ENCODE peak calls at places on chromosome 12, in six cellular contexts. U is gastrocnemius medialis, O is mucosa of descending colon, N is heart right ventricle, L is HepG2, V is ovary. K is an unnamed sample.

GRCh38 chr12:104049278-104050257 is at the start of gene GLT8D2:
- DNase-seq in U (peak), O (peak), N (peak), L (no peak), V (peak), K (peak)

GRCh38 chr12:56723889-56724659 is 1.0 kb downstream of the NACA start:
- DNase-seq in U (peak), O (peak), N (no peak), L (peak), V (peak), K (no peak)

GRCh38 chr12:131894313-131894860 is at the start of gene ULK1:
- DNase-seq in U (peak), O (peak), N (peak), L (peak), V (peak), K (peak)

GRCh38 chr12:78392918-78393317 is 471.7 kb upstream of the SYT1 start:
- DNase-seq in U (no peak), O (no peak), N (no peak), L (no peak), V (no peak), K (no peak)

GRCh38 chr12:12376636-12377448 is 20.0 kb downstream of the BORCS5 start:
- DNase-seq in U (no peak), O (no peak), N (no peak), L (peak), V (no peak), K (peak)

GRCh38 chr12:106896603-106897002 is 59.1 kb upstream of the TMEM263 start:
- DNase-seq in U (no peak), O (no peak), N (no peak), L (no peak), V (no peak), K (no peak)

GRCh38 chr12:18651525-18651924 is 86.3 kb downstream of the PLCZ1 start:
- DNase-seq in U (no peak), O (no peak), N (no peak), L (no peak), V (no peak), K (no peak)

GRCh38 chr12:57621497-57622292 is 10.5 kb downstream of the ARHGEF25 start:
- DNase-seq in U (no peak), O (peak), N (peak), L (no peak), V (peak), K (no peak)

GRCh38 chr12:87140257-87140656 is 884.1 kb upstream of the MGAT4C start:
- DNase-seq in U (no peak), O (no peak), N (no peak), L (no peak), V (no peak), K (no peak)

GRCh38 chr12:27554421-27555186 is 30.6 kb downstream of the PPFIBP1 start:
- DNase-seq in U (no peak), O (no peak), N (peak), L (no peak), V (peak), K (no peak)

GRCh38 chr12:69623970-69624369 is 13.3 kb upstream of the LRRC10 start:
- DNase-seq in U (no peak), O (no peak), N (peak), L (no peak), V (no peak), K (no peak)

GRCh38 chr12:52810554-52810953 is 3.4 kb downstream of the KRT4 start:
- DNase-seq in U (no peak), O (no peak), N (no peak), L (no peak), V (no peak), K (no peak)
- H3K4me3 ChIP-seq in U (no peak), O (no peak), N (no peak), L (no peak), V (no peak), K (no peak)

DNA sequence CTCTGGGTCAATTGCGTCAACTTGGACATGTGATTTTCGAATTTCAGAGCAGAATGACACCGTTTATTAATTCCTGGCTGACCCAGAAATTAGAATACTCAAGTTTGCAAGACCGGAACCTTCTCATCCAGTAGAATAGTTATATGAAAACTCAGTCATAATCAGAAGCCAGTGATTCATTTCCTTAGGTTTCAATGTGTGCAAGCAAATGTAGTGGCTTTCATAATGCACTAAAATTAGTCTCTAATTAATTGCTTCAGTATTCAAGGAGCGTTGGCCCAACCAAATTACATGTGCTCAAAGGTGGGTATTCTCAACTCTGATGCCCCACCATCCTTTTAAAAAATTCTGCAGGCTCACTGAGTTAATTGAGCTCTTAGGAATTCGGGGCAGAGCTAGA is 55.3 kb downstream of the DAO start:
- DNase-seq in U (no peak), O (no peak), N (no peak), L (no peak), V (no peak), K (no peak)
- H3K4me3 ChIP-seq in U (no peak), O (no peak), N (no peak), L (no peak), V (no peak), K (no peak)

GRCh38 chr12:123889848-123890535 is 82.6 kb downstream of the CCDC92 start:
- DNase-seq in U (no peak), O (no peak), N (no peak), L (no peak), V (no peak), K (no peak)

GRCh38 chr12:123886931-123887582 is 85.6 kb downstream of the CCDC92 start:
- DNase-seq in U (no peak), O (peak), N (no peak), L (no peak), V (no peak), K (no peak)

GRCh38 chr12:123891011-123891410 is 81.6 kb downstream of the CCDC92 start:
- DNase-seq in U (no peak), O (no peak), N (no peak), L (no peak), V (no peak), K (no peak)

GRCh38 chr12:123890536-123890902 is 82.1 kb downstream of the CCDC92 start:
- DNase-seq in U (no peak), O (no peak), N (no peak), L (no peak), V (no peak), K (no peak)

DNA sequence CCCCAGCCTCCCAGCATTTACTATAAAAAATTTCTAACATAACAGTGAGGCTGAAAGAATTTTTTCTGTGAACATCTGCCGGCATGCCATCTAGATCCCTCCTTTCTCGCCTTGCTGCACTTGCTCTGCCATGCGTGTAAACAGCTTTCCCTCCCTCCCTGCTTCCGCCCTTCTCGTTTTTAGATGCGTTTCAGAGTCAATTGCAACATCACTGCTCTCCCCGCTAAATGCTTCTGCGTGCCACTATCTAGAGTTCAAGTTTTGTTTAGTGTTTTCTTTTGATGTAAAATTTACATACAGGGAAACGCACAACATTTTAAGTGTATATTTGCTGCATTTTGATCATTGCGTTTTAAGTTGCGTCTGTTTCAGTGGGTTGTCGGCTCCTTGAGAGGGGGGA is 83.6 kb downstream of the CCDC92 start:
- DNase-seq in U (no peak), O (no peak), N (no peak), L (no peak), V (no peak), K (no peak)
- H3K4me3 ChIP-seq in U (no peak), O (no peak), N (no peak), L (no peak), V (no peak), K (no peak)

DNA sequence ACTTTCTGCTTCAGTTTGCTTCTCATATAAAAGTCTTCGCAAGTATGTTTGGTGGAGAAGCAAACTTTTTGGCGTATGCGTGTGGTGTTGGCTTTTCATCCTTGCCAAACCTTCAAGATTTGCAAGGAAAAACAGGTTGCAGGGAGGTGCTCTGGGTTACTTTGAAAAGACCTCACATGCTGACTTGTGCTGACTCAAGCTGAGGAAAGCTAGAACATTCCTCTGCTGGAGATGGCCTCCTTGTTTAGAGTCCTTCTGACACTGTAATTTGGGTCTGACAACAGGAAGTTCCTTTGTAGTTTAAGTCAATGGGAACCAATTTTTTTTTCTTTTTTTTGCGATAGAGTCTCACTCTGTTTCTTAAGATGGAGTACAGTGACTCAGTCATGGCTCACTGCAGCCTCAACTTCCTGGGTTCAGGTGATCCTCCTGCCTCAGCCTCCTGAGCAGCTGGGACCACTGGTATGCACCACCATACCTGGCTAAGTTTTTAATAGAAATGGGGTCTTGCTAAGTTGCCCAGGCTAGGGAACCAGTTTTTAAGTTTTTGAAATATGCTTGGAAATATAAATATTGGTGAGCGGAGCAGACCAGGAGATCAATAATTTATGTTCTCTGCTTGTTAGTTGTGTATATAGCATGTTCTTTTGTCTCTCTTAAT is 2.6 kb upstream of the ACACB start:
- DNase-seq in U (no peak), O (no peak), N (no peak), L (peak), V (no peak), K (no peak)
- H3K4me3 ChIP-seq in U (no peak), O (no peak), N (no peak), L (no peak), V (no peak), K (no peak)

DNA sequence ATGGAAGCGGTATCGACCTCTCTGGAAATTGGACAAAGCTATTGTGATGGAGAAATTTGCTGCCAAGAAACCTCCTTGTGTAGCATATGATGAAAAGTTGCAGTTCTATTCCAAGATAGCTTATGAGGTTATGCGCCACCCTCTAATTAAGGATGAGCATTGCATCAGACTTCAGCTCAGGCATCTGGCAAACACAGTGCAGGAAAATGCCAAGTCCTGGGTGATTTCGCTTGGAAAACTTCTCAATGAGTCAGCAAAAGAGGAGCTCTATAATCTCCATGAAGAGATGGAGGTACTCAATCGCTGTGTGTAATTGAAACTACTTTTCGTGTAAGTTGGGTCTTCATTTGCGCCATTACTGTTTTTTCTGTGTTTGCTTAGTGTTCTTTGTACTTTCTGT is 51.2 kb downstream of the DNAH10 start:
- DNase-seq in U (no peak), O (no peak), N (no peak), L (no peak), V (no peak), K (no peak)
- H3K4me3 ChIP-seq in U (no peak), O (no peak), N (no peak), L (no peak), V (no peak), K (no peak)

K was measured in HFF-Myc.